ENCODE peak calls at places on chromosome 10, in four cellular contexts. R is fibroblast of lung; T is pancreas; A is CD8-positive, alpha-beta memory T cell. L is an unnamed sample. For H3K27me3 and H3K4me1, the result is how much of the 10 kb centered on the place peaks cover.

GRCh38 chr10:63150745-63151144 is 17.6 kb downstream of the NRBF2 start:
- DNase-seq in R (no peak), T (no peak), A (no peak), L (no peak)

GRCh38 chr10:119412244-119412750 is 130.2 kb downstream of the RGS10 start:
- DNase-seq in R (peak), T (no peak), A (no peak), L (peak)

GRCh38 chr10:100996678-100997363 is 2.8 kb upstream of the LZTS2 start:
- DNase-seq in R (no peak), T (peak), A (peak), L (peak)

GRCh38 chr10:46016190-46016589 is 14.2 kb downstream of the NCOA4 start:
- DNase-seq in R (no peak), T (no peak), A (no peak), L (no peak)

GRCh38 chr10:74032900-74033655 is 35.2 kb downstream of the VCL start:
- DNase-seq in R (no peak), T (no peak), A (no peak), L (no peak)

GRCh38 chr10:77451886-77452285 is 185.7 kb downstream of the KCNMA1 start:
- DNase-seq in R (no peak), T (no peak), A (no peak), L (no peak)

GRCh38 chr10:45370202-45370955 is 3.6 kb upstream of the ALOX5 start:
- DNase-seq in R (no peak), T (no peak), A (no peak), L (no peak)

GRCh38 chr10:71255817-71256660 is 43.7 kb downstream of the UNC5B start:
- DNase-seq in R (peak), T (no peak), A (no peak), L (no peak)

GRCh38 chr10:3868274-3868669 is 83.3 kb upstream of the KLF6 start:
- DNase-seq in R (no peak), T (no peak), A (no peak), L (no peak)

GRCh38 chr10:79022565-79023488 is 45.9 kb upstream of the ZMIZ1 start:
- DNase-seq in R (peak), T (no peak), A (no peak), L (peak)
- H3K27ac ChIP-seq in R (no peak), T (no peak), A (no peak), L (no peak)

DNA sequence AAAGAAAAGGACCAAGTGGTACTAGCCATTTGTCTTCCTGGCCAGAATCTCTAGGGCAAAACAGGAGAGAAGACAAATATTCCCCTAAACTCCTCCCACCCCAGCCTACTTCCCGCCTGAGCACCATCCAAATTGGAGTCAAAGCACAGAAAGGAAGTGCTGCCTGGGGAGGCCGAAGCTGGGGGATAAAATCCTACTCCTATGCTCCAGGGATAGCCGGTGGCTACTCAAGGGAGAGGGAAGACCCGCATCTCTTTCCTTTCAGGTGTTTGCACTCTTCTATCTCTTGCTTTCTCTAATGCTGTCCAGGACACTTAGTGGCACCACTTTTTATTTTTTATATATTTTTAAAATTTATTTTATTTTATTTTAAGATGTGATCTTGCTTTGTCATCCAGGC is 7.1 kb upstream of the DUSP5 start:
- DNase-seq in R (no peak), T (no peak), A (no peak), L (no peak)
- H3K27me3 ChIP-seq in R (under half), T (under half), A (under half), L (under half)

DNA sequence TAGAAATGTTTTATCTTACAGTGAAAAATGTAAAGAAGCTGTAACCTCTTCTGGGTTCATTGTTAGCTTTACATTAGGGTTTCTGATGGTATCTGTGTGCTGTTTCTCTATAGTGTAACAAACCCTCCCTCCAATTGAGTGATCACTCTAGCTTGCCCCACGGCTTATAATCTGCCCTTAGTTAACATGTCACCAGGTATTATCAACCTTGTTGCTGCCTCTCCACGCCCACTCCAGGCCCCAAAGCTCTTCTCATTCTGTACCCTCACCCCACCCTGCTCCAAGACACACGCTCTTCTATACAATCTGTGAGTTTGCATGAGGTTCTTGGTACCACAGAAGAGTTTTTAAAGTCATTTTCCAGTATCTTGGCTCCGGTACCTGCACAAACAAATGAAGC is 139.4 kb downstream of the ARID5B start:
- DNase-seq in R (no peak), T (no peak), A (no peak), L (no peak)
- H3K4me1 ChIP-seq in R (under half), T (under half), A (half or more), L (under half)

GRCh38 chr10:113029055-113029440 is 79.0 kb downstream of the TCF7L2 start:
- DNase-seq in R (peak), T (no peak), A (no peak), L (no peak)

GRCh38 chr10:113031147-113031546 is 81.1 kb downstream of the TCF7L2 start:
- DNase-seq in R (no peak), T (no peak), A (no peak), L (no peak)

GRCh38 chr10:113027574-113028392 is 77.7 kb downstream of the TCF7L2 start:
- DNase-seq in R (peak), T (no peak), A (no peak), L (no peak)

GRCh38 chr10:113028393-113029054 is 78.5 kb downstream of the TCF7L2 start:
- DNase-seq in R (no peak), T (no peak), A (no peak), L (no peak)

DNA sequence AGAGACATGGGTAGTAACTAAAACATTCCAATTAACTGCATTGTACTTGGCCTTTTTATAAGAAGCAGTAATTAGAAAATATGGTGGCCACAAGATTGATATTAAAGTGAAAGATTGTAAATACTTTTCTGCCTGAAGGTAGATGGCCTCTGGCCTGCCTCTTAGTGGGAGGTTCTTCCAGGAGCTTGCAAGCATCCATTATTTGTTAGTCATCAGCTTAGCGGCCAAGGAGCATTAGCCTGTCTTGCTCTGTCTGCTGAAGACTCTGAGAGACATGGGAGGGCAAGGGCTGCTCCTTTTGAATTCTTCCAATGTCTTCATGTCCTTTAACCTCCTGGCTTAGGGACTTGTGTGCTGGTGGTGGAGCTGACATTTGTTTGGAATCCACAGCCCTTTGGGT is 80.4 kb downstream of the TCF7L2 start:
- DNase-seq in R (peak), T (no peak), A (no peak), L (no peak)
- H3K27ac ChIP-seq in R (no peak), T (no peak), A (no peak), L (no peak)

GRCh38 chr10:117865945-117866344 is 180.8 kb downstream of the RAB11FIP2 start:
- DNase-seq in R (no peak), T (no peak), A (no peak), L (no peak)
- H3K27me3 ChIP-seq in R (under half), T (under half), A (under half), L (under half)